ENCODE peak calls at places on chromosomes 1 and 21, in nine cellular contexts. P, Z, X, W, S, C, L, V and U are unnamed samples.

GRCh38 chr1:3481836-3482589 is 27.5 kb downstream of the ARHGEF16 start:
- DNase-seq in X (no peak), W (no peak), L (no peak), S (no peak), C (no peak), V (no peak), Z (no peak), P (no peak), U (no peak)

GRCh38 chr1:6998267-6998666 is 213.0 kb downstream of the CAMTA1 start:
- DNase-seq in Z (no peak), X (no peak), L (no peak), S (no peak), W (no peak), C (no peak), P (no peak), V (no peak), U (no peak)

GRCh38 chr1:103959565-103959964 is 209.9 kb downstream of the AMY1C start:
- DNase-seq in Z (no peak), W (no peak), P (no peak), S (no peak), V (no peak), C (no peak), L (no peak), X (no peak), U (no peak)

GRCh38 chr1:228347181-228347580 is 59.5 kb downstream of the TRIM11 start:
- DNase-seq in V (no peak), Z (no peak), P (no peak), C (no peak), S (no peak), X (no peak), L (no peak), W (no peak), U (no peak)

GRCh38 chr1:232477728-232478127 is 152.2 kb downstream of the SIPA1L2 start:
- DNase-seq in W (peak; percentile 78), L (no peak), S (no peak), C (peak; percentile 56), X (no peak), P (peak; percentile 85), V (peak; percentile 94), Z (no peak), U (no peak)

GRCh38 chr21:31117046-31117916 is 79.0 kb upstream of the KRTAP19-8 start:
- DNase-seq in P (peak; percentile 81), Z (no peak), S (no peak), L (no peak), C (peak; percentile 21), V (no peak), W (peak; percentile 71), X (no peak), U (no peak)

GRCh38 chr1:218735436-218735835 is 390.3 kb downstream of the TGFB2 start:
- DNase-seq in X (no peak), C (no peak), V (peak; percentile 75), L (no peak), Z (no peak), P (peak; percentile 86), W (peak; percentile 93), S (no peak), U (no peak)

GRCh38 chr1:3923378-3924185 is 23.5 kb upstream of the C1orf174 start:
- DNase-seq in S (no peak), V (no peak), X (no peak), W (no peak), L (no peak), C (no peak), Z (no peak), P (no peak), U (no peak)

GRCh38 chr1:216750031-216750627 is 26.9 kb upstream of the ESRRG start:
- DNase-seq in L (no peak), P (peak; percentile 66), S (no peak), Z (no peak), C (no peak), V (peak; percentile 19), X (no peak), W (peak; percentile 69), U (no peak)

GRCh38 chr1:31639543-31639942 is 5.1 kb downstream of the PEF1 start:
- DNase-seq in C (no peak), W (peak; percentile 77), P (peak; percentile 86), Z (no peak), X (no peak), S (no peak), L (no peak), V (no peak), U (no peak)

GRCh38 chr1:169305948-169306347 is 61.6 kb downstream of the NME7 start:
- DNase-seq in L (no peak), S (no peak), X (no peak), V (no peak), Z (no peak), W (no peak), P (no peak), C (no peak), U (no peak)

GRCh38 chr21:45253180-45253579 is 34.5 kb downstream of the POFUT2 start:
- DNase-seq in W (no peak), Z (no peak), X (no peak), C (no peak), V (no peak), P (peak; percentile 26), L (no peak), S (no peak), U (no peak)